ENCODE peak calls at places on chromosomes 13 and 19, in eight cellular contexts. V, C, R, D, T, U, Y and F are unnamed samples.

GRCh38 chr19:45848922-45849321 is 14.0 kb downstream of the SYMPK start:
- DNase-seq in V (no peak), C (no peak), R (peak; percentile 11), D (no peak), T (no peak), U (no peak), Y (no peak), F (no peak)

GRCh38 chr13:49373699-49374098 is 70.2 kb downstream of the CAB39L start:
- DNase-seq in V (no peak), C (no peak), R (peak; percentile 42), D (no peak), T (no peak), U (no peak), Y (no peak), F (no peak)

GRCh38 chr13:29991343-29991742 is 140.9 kb upstream of the UBL3 start:
- DNase-seq in V (no peak), C (no peak), R (peak; percentile 62), D (no peak), T (no peak), U (no peak), Y (no peak), F (no peak)

GRCh38 chr13:85261757-85262346 is 537.4 kb downstream of the SLITRK6 start:
- DNase-seq in V (no peak), C (no peak), R (peak; percentile 25), D (no peak), T (no peak), U (no peak), Y (no peak), F (no peak)

GRCh38 chr19:685457-685931 is 9.3 kb downstream of the FSTL3 start:
- DNase-seq in V (no peak), C (no peak), R (no peak), D (no peak), T (no peak), U (no peak), Y (no peak), F (no peak)

GRCh38 chr13:42996584-42996983 is 4.5 kb upstream of the EPSTI1 start:
- DNase-seq in V (peak; percentile 30), C (no peak), R (peak; percentile 69), D (no peak), T (no peak), U (no peak), Y (no peak), F (no peak)

GRCh38 chr13:31029129-31029528 is 96.7 kb downstream of the TEX26 start:
- DNase-seq in V (no peak), C (no peak), R (no peak), D (no peak), T (no peak), U (no peak), Y (no peak), F (no peak)

GRCh38 chr13:51955281-51955771 is 55.9 kb downstream of the ATP7B start:
- DNase-seq in V (peak; percentile 44), C (no peak), R (no peak), D (no peak), T (no peak), U (no peak), Y (no peak), F (no peak)

GRCh38 chr19:55087542-55087935 is 11.9 kb downstream of the EPS8L1 start:
- DNase-seq in V (no peak), C (no peak), R (peak; percentile 32), D (no peak), T (no peak), U (no peak), Y (no peak), F (no peak)

GRCh38 chr19:30682576-30683536 is 310.7 kb downstream of the ZNF536 start:
- DNase-seq in V (peak; percentile 30), C (peak; percentile 71), R (peak; percentile 81), D (peak; percentile 61), T (peak; percentile 80), U (peak; percentile 77), Y (no peak), F (peak; percentile 27)

GRCh38 chr19:44212865-44213346 is 574 bp downstream of the ZNF227 start:
- DNase-seq in V (no peak), C (no peak), R (peak; percentile 34), D (no peak), T (peak; percentile 17), U (no peak), Y (no peak), F (no peak)

GRCh38 chr13:110301606-110302131 is 5.3 kb downstream of the COL4A1 start:
- DNase-seq in V (no peak), C (no peak), R (peak; percentile 84), D (no peak), T (no peak), U (no peak), Y (no peak), F (no peak)

GRCh38 chr13:65844266-65844841 is 1385.8 kb downstream of the PCDH9 start:
- DNase-seq in V (no peak), C (no peak), R (no peak), D (no peak), T (no peak), U (no peak), Y (no peak), F (no peak)

GRCh38 chr13:43129511-43130130 is 106.2 kb downstream of the DNAJC15 start:
- DNase-seq in V (no peak), C (no peak), R (no peak), D (no peak), T (no peak), U (no peak), Y (no peak), F (no peak)

GRCh38 chr19:11288349-11288748 is 7.6 kb upstream of the TSPAN16 start:
- DNase-seq in V (peak; percentile 15), C (no peak), R (peak; percentile 42), D (no peak), T (no peak), U (no peak), Y (no peak), F (no peak)

GRCh38 chr13:94416454-94417080 is 62.9 kb downstream of the DCT start:
- DNase-seq in V (no peak), C (no peak), R (peak; percentile 62), D (no peak), T (no peak), U (no peak), Y (no peak), F (peak; percentile 70)

GRCh38 chr13:45678282-45678681 is 23.8 kb upstream of the CBY2 start:
- DNase-seq in V (no peak), C (no peak), R (no peak), D (no peak), T (no peak), U (no peak), Y (no peak), F (peak; percentile 18)

GRCh38 chr13:95156208-95156607 is 145.0 kb downstream of the ABCC4 start:
- DNase-seq in V (peak; percentile 18), C (no peak), R (peak; percentile 63), D (no peak), T (no peak), U (no peak), Y (no peak), F (no peak)

GRCh38 chr19:47450478-47450877 is 21.2 kb downstream of the SLC8A2 start:
- DNase-seq in V (no peak), C (no peak), R (no peak), D (no peak), T (no peak), U (no peak), Y (no peak), F (no peak)

GRCh38 chr19:23392706-23393105 is 2.6 kb downstream of the ZNF91 start:
- DNase-seq in V (no peak), C (no peak), R (no peak), D (no peak), T (no peak), U (no peak), Y (no peak), F (no peak)
- H3K4me1 ChIP-seq in V (peaks cover 29% of the 10 kb centered on the region), C (peaks cover 40% of the 10 kb centered on the region), R (peaks cover 17% of the 10 kb centered on the region), D (peaks cover 7% of the 10 kb centered on the region), T (peaks cover 33% of the 10 kb centered on the region), U (peaks cover 58% of the 10 kb centered on the region), Y (peaks cover 12% of the 10 kb centered on the region), F (no peaks in the 10 kb centered on the region)

GRCh38 chr19:15684828-15685227 is 11.9 kb downstream of the CYP4F12 start:
- DNase-seq in V (no peak), C (no peak), R (no peak), D (no peak), T (no peak), U (no peak), Y (no peak), F (no peak)

GRCh38 chr19:15680478-15680877 is 7.6 kb downstream of the CYP4F12 start:
- DNase-seq in V (no peak), C (no peak), R (no peak), D (no peak), T (no peak), U (no peak), Y (no peak), F (no peak)

GRCh38 chr19:15679089-15679488 is 6.2 kb downstream of the CYP4F12 start:
- DNase-seq in V (no peak), C (no peak), R (no peak), D (no peak), T (no peak), U (no peak), Y (no peak), F (no peak)

GRCh38 chr19:15683411-15683810 is 10.5 kb downstream of the CYP4F12 start:
- DNase-seq in V (no peak), C (no peak), R (no peak), D (no peak), T (no peak), U (no peak), Y (no peak), F (no peak)

GRCh38 chr19:15680923-15681322 is 8.0 kb downstream of the CYP4F12 start:
- DNase-seq in V (no peak), C (no peak), R (no peak), D (no peak), T (no peak), U (no peak), Y (no peak), F (no peak)
- H3K4me3 ChIP-seq in V (no peak overlapping the region), C (no peak overlapping the region), R (no peak overlapping the region), D (no peak overlapping the region), T (no peak overlapping the region), U (no peak overlapping the region), Y (no peak overlapping the region), F (no peak overlapping the region)

GRCh38 chr19:15450528-15450890 is 753 bp upstream of the WIZ start:
- DNase-seq in V (no peak), C (no peak), R (no peak), D (no peak), T (no peak), U (no peak), Y (no peak), F (no peak)
- H3K27ac ChIP-seq in V (peak overlapping the region; percentile 77), C (peak overlapping the region; percentile 75), R (no peak overlapping the region), D (peak overlapping the region; percentile 84), T (no peak overlapping the region), U (peak overlapping the region; percentile 68), Y (peak overlapping the region; percentile 91), F (no peak overlapping the region)

GRCh38 chr19:3186891-3187661 is 1.3 kb downstream of the NCLN start:
- DNase-seq in V (peak; percentile 15), C (peak; percentile 27), R (no peak), D (no peak), T (no peak), U (no peak), Y (no peak), F (no peak)

GRCh38 chr19:3183721-3184641 is 1.7 kb upstream of the NCLN start:
- DNase-seq in V (peak; percentile 23), C (peak; percentile 6), R (no peak), D (no peak), T (no peak), U (no peak), Y (no peak), F (no peak)

GRCh38 chr19:3186377-3186688 is 603 bp downstream of the NCLN start:
- DNase-seq in V (peak; percentile 47), C (peak; percentile 31), R (peak; percentile 14), D (no peak), T (no peak), U (peak; percentile 29), Y (no peak), F (no peak)

GRCh38 chr19:3184847-3185481 is 766 bp upstream of the NCLN start:
- DNase-seq in V (no peak), C (peak; percentile 78), R (peak; percentile 80), D (peak; percentile 79), T (peak; percentile 67), U (peak; percentile 75), Y (peak; percentile 60), F (peak; percentile 33)

GRCh38 chr19:3185482-3186376 is at the start of gene NCLN:
- DNase-seq in V (peak; percentile 96), C (peak; percentile 95), R (peak; percentile 96), D (peak; percentile 96), T (peak; percentile 95), U (peak; percentile 95), Y (peak; percentile 77), F (peak; percentile 77)
- H3K4me1 ChIP-seq in V (peaks cover 81% of the 10 kb centered on the region), C (peaks cover 10% of the 10 kb centered on the region), R (peaks cover 9% of the 10 kb centered on the region), D (peaks cover 13% of the 10 kb centered on the region), T (peaks cover 42% of the 10 kb centered on the region), U (peaks cover 37% of the 10 kb centered on the region), Y (peaks cover 21% of the 10 kb centered on the region), F (peaks cover 4% of the 10 kb centered on the region)